ENCODE peak calls at places on chromosomes 13 and 19, in ten cellular contexts. J, H, X, F, W, T, M, I, O and Z are unnamed samples.

GRCh38 chr19:50065938-50066337 is 40.1 kb downstream of the ZNF473 start:
- DNase-seq in J (no peak), H (no peak), X (no peak), F (no peak), W (no peak), T (no peak), M (no peak), I (no peak), O (no peak), Z (no peak)

GRCh38 chr13:44622259-44622658 is 46.1 kb upstream of the TSC22D1 start:
- DNase-seq in J (no peak), H (no peak), X (peak), F (no peak), W (no peak), T (no peak), M (no peak), I (no peak), O (no peak), Z (no peak)

GRCh38 chr13:30615851-30616311 is 1.8 kb upstream of the USPL1 start:
- DNase-seq in J (no peak), H (no peak), X (peak), F (no peak), W (peak), T (peak), M (no peak), I (peak), O (no peak), Z (no peak)

GRCh38 chr13:62320129-62320724 is 904.6 kb upstream of the PCDH20 start:
- DNase-seq in J (no peak), H (no peak), X (peak), F (no peak), W (peak), T (peak), M (no peak), I (peak), O (no peak), Z (no peak)

GRCh38 chr13:51475727-51476521 is 23.1 kb upstream of the INTS6 start:
- DNase-seq in J (no peak), H (no peak), X (no peak), F (no peak), W (no peak), T (no peak), M (no peak), I (no peak), O (no peak), Z (no peak)

GRCh38 chr19:16062789-16063188 is 13.5 kb upstream of the TPM4 start:
- DNase-seq in J (peak), H (peak), X (peak), F (no peak), W (no peak), T (no peak), M (peak), I (peak), O (peak), Z (peak)

GRCh38 chr13:27977476-27978300 is 8.6 kb upstream of the CDX2 start:
- DNase-seq in J (peak), H (no peak), X (no peak), F (no peak), W (no peak), T (no peak), M (no peak), I (no peak), O (no peak), Z (no peak)

GRCh38 chr13:75220238-75220542 is 261.8 kb downstream of the TBC1D4 start:
- DNase-seq in J (no peak), H (no peak), X (no peak), F (no peak), W (no peak), T (no peak), M (no peak), I (no peak), O (no peak), Z (no peak)

GRCh38 chr13:92719868-92720267 is 506.7 kb upstream of the GPC6 start:
- DNase-seq in J (peak), H (no peak), X (no peak), F (no peak), W (no peak), T (no peak), M (no peak), I (no peak), O (no peak), Z (no peak)

GRCh38 chr19:46191972-46192371 is 37.6 kb upstream of the IGFL1 start:
- DNase-seq in J (no peak), H (no peak), X (no peak), F (no peak), W (no peak), T (no peak), M (no peak), I (no peak), O (no peak), Z (no peak)

GRCh38 chr19:29326849-29327840 is 114.2 kb upstream of the UQCRFS1 start:
- DNase-seq in J (peak), H (no peak), X (no peak), F (no peak), W (no peak), T (no peak), M (no peak), I (no peak), O (no peak), Z (no peak)

GRCh38 chr19:32373614-32374295 is 28.3 kb downstream of the ZNF507 start:
- DNase-seq in J (peak), H (no peak), X (peak), F (peak), W (no peak), T (peak), M (no peak), I (no peak), O (no peak), Z (no peak)